ENCODE peak calls at places on chromosomes 1 and 21, in seven cellular contexts. D is fibroblast of lung, O is activated T-cell treated with anti-CD3 and anti-CD28 coated beads for 24 hours, N is right cardiac atrium, A is epithelial cell of esophagus, W is H7, F is cardiac muscle cell. Z is an unnamed sample.

GRCh38 chr1:117599822-117600221 is 6.0 kb upstream of the TENT5C start:
- DNase-seq in D (no peak), A (no peak), N (no peak), O (no peak), F (no peak), W (no peak), Z (no peak)

GRCh38 chr1:19113362-19114092 is 96.5 kb downstream of the UBR4 start:
- DNase-seq in A (peak), O (peak), W (peak), F (peak), D (peak), N (no peak), Z (peak)

GRCh38 chr1:8424539-8425116 is 106.7 kb downstream of the SLC45A1 start:
- DNase-seq in O (peak), F (peak), D (no peak), A (no peak), W (peak), N (peak), Z (no peak)

GRCh38 chr1:43545686-43546387 is 15.2 kb downstream of the PTPRF start:
- DNase-seq in F (peak), W (peak), O (no peak), N (peak), D (peak), A (peak), Z (no peak)

GRCh38 chr1:157968951-157969350 is 24.5 kb upstream of the KIRREL1 start:
- DNase-seq in N (no peak), O (no peak), D (peak), W (no peak), A (peak), F (no peak), Z (peak)

GRCh38 chr1:36411674-36412648 is 14.3 kb upstream of the LSM10 start:
- DNase-seq in F (peak), W (peak), O (peak), A (peak), N (no peak), D (peak), Z (no peak)

GRCh38 chr1:212920895-212921294 is 29.4 kb upstream of the VASH2 start:
- DNase-seq in D (no peak), O (no peak), A (no peak), W (peak), N (no peak), F (no peak), Z (no peak)

GRCh38 chr1:64296459-64296858 is 93.0 kb downstream of the UBE2U start:
- DNase-seq in N (no peak), W (no peak), O (no peak), A (no peak), D (no peak), F (no peak), Z (no peak)

GRCh38 chr1:12040457-12041051 is 21.3 kb downstream of the MIIP start:
- DNase-seq in D (peak), O (no peak), A (peak), N (no peak), W (no peak), F (no peak), Z (peak)

GRCh38 chr1:240173836-240174235 is 82.2 kb downstream of the FMN2 start:
- DNase-seq in F (no peak), A (no peak), D (no peak), N (no peak), W (no peak), O (no peak), Z (no peak)

GRCh38 chr1:109687641-109688499 is at the start of gene GSTM1:
- DNase-seq in D (peak), N (no peak), W (no peak), A (no peak), F (peak), O (no peak), Z (no peak)

GRCh38 chr1:99969260-99969728 is 502 bp upstream of the SLC35A3 start:
- DNase-seq in A (peak), N (no peak), F (no peak), D (no peak), W (peak), O (peak), Z (peak)

GRCh38 chr1:52920791-52921291 is 699 bp downstream of the ECHDC2 start:
- DNase-seq in A (peak), N (peak), W (peak), O (no peak), F (no peak), D (no peak), Z (no peak)

GRCh38 chr1:73674945-73675561 is 522.9 kb downstream of the LRRIQ3 start:
- DNase-seq in W (peak), A (peak), D (peak), F (peak), O (no peak), N (no peak), Z (peak)

GRCh38 chr1:173503391-173503790 is 26.3 kb downstream of the PRDX6 start:
- DNase-seq in D (peak), A (peak), N (no peak), F (peak), O (no peak), W (no peak), Z (peak)

GRCh38 chr21:17250651-17251294 is 262.1 kb upstream of the CXADR start:
- DNase-seq in A (peak), O (no peak), F (no peak), N (no peak), W (no peak), D (peak), Z (no peak)

GRCh38 chr1:36125129-36125991 is at the start of gene COL8A2:
- DNase-seq in A (no peak), F (peak), N (peak), D (no peak), W (peak), O (no peak), Z (no peak)

GRCh38 chr1:35707253-35708178 is 11.2 kb downstream of the C1orf216 start:
- DNase-seq in D (no peak), O (no peak), W (peak), A (no peak), N (peak), F (peak), Z (no peak)

GRCh38 chr1:44283524-44284173 is 70.4 kb downstream of the DMAP1 start:
- DNase-seq in N (no peak), D (no peak), O (no peak), F (no peak), A (no peak), W (no peak), Z (no peak)

GRCh38 chr1:232521660-232522059 is 108.3 kb downstream of the SIPA1L2 start:
- DNase-seq in A (peak), O (no peak), D (no peak), W (no peak), N (no peak), F (no peak), Z (no peak)

GRCh38 chr1:92961896-92962752 is 862 bp upstream of the DIPK1A start:
- DNase-seq in O (peak), F (peak), D (peak), N (no peak), W (peak), A (peak), Z (peak)

GRCh38 chr1:213986925-213987250 is 885 bp upstream of the PROX1 start:
- DNase-seq in A (no peak), F (no peak), D (no peak), N (no peak), O (no peak), W (no peak), Z (no peak)

GRCh38 chr1:55673416-55673815 is 458.3 kb upstream of the USP24 start:
- DNase-seq in W (no peak), D (no peak), F (no peak), O (no peak), A (no peak), N (no peak), Z (no peak)

GRCh38 chr1:175307160-175307559 is 114.6 kb upstream of the KIAA0040 start:
- DNase-seq in A (no peak), O (no peak), F (no peak), D (no peak), W (no peak), N (no peak), Z (no peak)

GRCh38 chr21:32367158-32367557 is 25.7 kb downstream of the URB1 start:
- DNase-seq in A (no peak), N (no peak), D (peak), F (no peak), W (no peak), O (no peak), Z (no peak)

GRCh38 chr1:201261771-201262547 is 21.3 kb upstream of the PKP1 start:
- DNase-seq in O (no peak), D (no peak), N (no peak), A (peak), W (no peak), F (no peak), Z (no peak)

GRCh38 chr1:1425426-1425752 is 4.3 kb upstream of the ANKRD65 start:
- DNase-seq in N (no peak), A (no peak), O (no peak), D (no peak), F (no peak), W (no peak), Z (no peak)

GRCh38 chr1:8496473-8496872 is 178.6 kb downstream of the SLC45A1 start:
- DNase-seq in O (no peak), F (no peak), W (no peak), A (no peak), N (no peak), D (no peak), Z (no peak)

GRCh38 chr21:28822882-28823335 is 169.8 kb downstream of the LTN1 start:
- DNase-seq in F (no peak), D (peak), N (no peak), A (no peak), O (no peak), W (no peak), Z (peak)

GRCh38 chr1:214317300-214317699 is 36.3 kb downstream of the SMYD2 start:
- DNase-seq in W (peak), A (no peak), O (no peak), N (no peak), D (no peak), F (peak), Z (no peak)

GRCh38 chr21:45417256-45417950 is 12.4 kb downstream of the COL18A1 start:
- DNase-seq in O (no peak), W (no peak), A (no peak), N (peak), F (no peak), D (no peak), Z (no peak)

GRCh38 chr1:205374205-205375078 is 17.7 kb upstream of the KLHDC8A start:
- DNase-seq in D (peak), F (no peak), O (no peak), N (no peak), W (no peak), A (peak), Z (peak)

GRCh38 chr1:235043234-235043633 is 85.4 kb downstream of the TOMM20 start:
- DNase-seq in D (no peak), A (no peak), O (no peak), N (no peak), F (no peak), W (no peak), Z (no peak)

GRCh38 chr21:28832013-28832714 is 160.5 kb downstream of the LTN1 start:
- DNase-seq in A (peak), D (no peak), O (peak), W (no peak), N (no peak), F (peak), Z (peak)

GRCh38 chr1:50976111-50976889 is 6.3 kb downstream of the CDKN2C start:
- DNase-seq in D (peak), O (no peak), N (no peak), F (no peak), W (peak), A (no peak), Z (no peak)

GRCh38 chr1:116671835-116672234 is 4.3 kb upstream of the IGSF3 start:
- DNase-seq in W (no peak), A (no peak), O (no peak), N (no peak), D (no peak), F (no peak), Z (no peak)

GRCh38 chr1:46673749-46674182 is 2.1 kb downstream of the TEX38 start:
- DNase-seq in F (no peak), D (peak), O (no peak), N (no peak), W (no peak), A (peak), Z (peak)

Z was measured in HCEC 1CT.